ENCODE peak calls at places on chromosomes 11 and 22, in ten cellular contexts. H is RPMI7951; N is CD8-positive, alpha-beta memory T cell; T is transverse colon; Q is GM13977; U is T47D; S is nephron progenitor cell; J is astrocyte of the cerebellum; A is AG20443; B is bronchial epithelial cell. E is an unnamed sample.

GRCh38 chr11:69382131-69383128 is 88.5 kb downstream of the MYEOV start:
- DNase-seq in H (peak; percentile 55), T (peak; percentile 32), J (no peak), Q (no peak), B (no peak), N (no peak), U (no peak), S (no peak), A (no peak), E (no peak)

GRCh38 chr11:105862736-105863367 is 159.2 kb downstream of the MSANTD4 start:
- DNase-seq in U (peak; percentile 70), B (peak; percentile 55), Q (peak; percentile 17), S (no peak), A (peak; percentile 45), H (peak; percentile 25), N (no peak), T (no peak), J (peak; percentile 53), E (peak; percentile 25)

GRCh38 chr22:25027052-25027525 is 74.6 kb downstream of the KIAA1671 start:
- DNase-seq in N (no peak), U (peak; percentile 60), J (no peak), H (no peak), A (no peak), Q (no peak), S (no peak), T (peak; percentile 61), B (no peak), E (no peak)

GRCh38 chr11:11944444-11944843 is 64.0 kb downstream of the DKK3 start:
- DNase-seq in A (no peak), S (no peak), T (no peak), U (no peak), J (no peak), H (no peak), Q (no peak), N (no peak), B (peak; percentile 22), E (no peak)

GRCh38 chr11:130314749-130315285 is at the start of gene ZBTB44:
- DNase-seq in Q (peak; percentile 97), J (peak; percentile 73), T (peak; percentile 94), N (peak; percentile 90), U (peak; percentile 97), H (peak; percentile 84), B (peak; percentile 73), A (peak; percentile 98), S (peak; percentile 91), E (peak; percentile 79)

GRCh38 chr11:19951558-19952083 is 208.7 kb downstream of the DBX1 start:
- DNase-seq in U (peak; percentile 85), H (peak; percentile 51), A (peak; percentile 43), N (no peak), T (no peak), Q (peak; percentile 48), J (no peak), B (peak; percentile 64), S (peak; percentile 32), E (no peak)

GRCh38 chr11:109735139-109735538 is 313.1 kb downstream of the C11orf87 start:
- DNase-seq in A (no peak), H (no peak), N (no peak), J (no peak), U (no peak), B (no peak), S (no peak), T (no peak), Q (no peak), E (no peak)

GRCh38 chr11:77557553-77557952 is 32.2 kb upstream of the AQP11 start:
- DNase-seq in S (no peak), J (no peak), H (peak; percentile 51), Q (no peak), T (no peak), U (peak; percentile 75), B (peak; percentile 10), N (no peak), A (no peak), E (no peak)

GRCh38 chr22:20494978-20495860 is at the start of gene KLHL22:
- DNase-seq in A (peak; percentile 76), J (no peak), H (peak; percentile 39), Q (peak; percentile 48), N (no peak), T (peak; percentile 44), B (no peak), S (peak; percentile 43), U (peak; percentile 58), E (peak; percentile 20)

GRCh38 chr11:92251980-92252379 is 27.4 kb downstream of the FAT3 start:
- DNase-seq in U (no peak), T (no peak), N (no peak), A (peak; percentile 13), H (no peak), Q (no peak), S (no peak), B (no peak), J (no peak), E (no peak)

GRCh38 chr11:45900916-45901617 is 6.0 kb downstream of the FREY1 start:
- DNase-seq in J (no peak), T (no peak), B (no peak), S (no peak), A (no peak), N (no peak), H (no peak), Q (no peak), U (no peak), E (no peak)

GRCh38 chr11:91173701-91174100 is 950.9 kb upstream of the CHORDC1 start:
- DNase-seq in U (no peak), T (no peak), A (no peak), N (no peak), S (no peak), H (no peak), B (peak; percentile 66), Q (no peak), J (peak; percentile 4), E (no peak)

GRCh38 chr11:132056689-132057088 is 686.3 kb downstream of the NTM start:
- DNase-seq in A (peak; percentile 29), J (peak; percentile 52), N (no peak), B (no peak), S (no peak), H (peak; percentile 96), T (no peak), U (no peak), Q (no peak), E (no peak)

GRCh38 chr11:17230867-17231851 is 23.4 kb upstream of the PIK3C2A start:
- DNase-seq in U (no peak), B (no peak), N (no peak), H (no peak), T (no peak), Q (peak; percentile 26), J (no peak), A (no peak), S (no peak), E (peak; percentile 34)

GRCh38 chr11:89922195-89922660 is at the start of gene TRIM49D1:
- DNase-seq in H (no peak), U (no peak), J (no peak), Q (no peak), N (no peak), T (no peak), S (no peak), B (no peak), A (no peak), E (no peak)

GRCh38 chr22:31177420-31178162 is 17.6 kb downstream of the RNF185 start:
- DNase-seq in N (no peak), J (peak; percentile 72), S (no peak), U (peak; percentile 55), Q (no peak), H (no peak), T (no peak), A (peak; percentile 90), B (peak; percentile 99), E (no peak)

GRCh38 chr11:130155106-130155505 is 4.5 kb upstream of the ST14 start:
- DNase-seq in T (no peak), B (no peak), Q (no peak), S (no peak), U (no peak), A (no peak), N (no peak), J (no peak), H (no peak), E (no peak)

GRCh38 chr22:33105501-33105911 is 47.3 kb upstream of the SYN3 start:
- DNase-seq in B (peak; percentile 46), N (no peak), S (peak; percentile 8), Q (no peak), J (no peak), A (peak; percentile 70), H (peak; percentile 76), T (no peak), U (no peak), E (no peak)

GRCh38 chr11:112554586-112554985 is 293.9 kb upstream of the PLET1 start:
- DNase-seq in Q (no peak), A (peak; percentile 52), B (no peak), J (no peak), T (no peak), N (no peak), H (no peak), S (no peak), U (no peak), E (no peak)

E was measured in naive thymus-derived CD4-positive, alpha-beta T cell.